ENCODE peak calls at places on chromosomes 7 and 10, in seven cellular contexts. One of them, this sample, is unnamed.

GRCh38 chr10:112732277-112732891 is 217.7 kb upstream of the TCF7L2 start:
- DNase-seq in RPMI7951: peak; percentile 74
- DNase-seq in frontal cortex: no peak
- DNase-seq in cerebellar nuclear complex: no peak
- DNase-seq in NCI-H1092 treated with DMSO at 0.1 percent for 48 hours: no peak
- DNase-seq in CD8-positive, alpha-beta memory T cell: no peak
- DNase-seq in uterus: no peak
- DNase-seq in this sample: no peak

GRCh38 chr10:132733926-132734325 is 52.0 kb downstream of the NKX6-2 start:
- DNase-seq in RPMI7951: no peak
- DNase-seq in frontal cortex: no peak
- DNase-seq in cerebellar nuclear complex: no peak
- DNase-seq in NCI-H1092 treated with DMSO at 0.1 percent for 48 hours: no peak
- DNase-seq in CD8-positive, alpha-beta memory T cell: no peak
- DNase-seq in uterus: no peak
- DNase-seq in this sample: no peak

GRCh38 chr10:25465582-25466372 is 291.0 kb downstream of the GPR158 start:
- DNase-seq in RPMI7951: peak; percentile 84
- DNase-seq in frontal cortex: no peak
- DNase-seq in cerebellar nuclear complex: no peak
- DNase-seq in NCI-H1092 treated with DMSO at 0.1 percent for 48 hours: no peak
- DNase-seq in CD8-positive, alpha-beta memory T cell: no peak
- DNase-seq in uterus: no peak
- DNase-seq in this sample: no peak

GRCh38 chr7:6286486-6286885 is 14.1 kb upstream of the CYTH3 start:
- DNase-seq in RPMI7951: peak; percentile 63
- DNase-seq in frontal cortex: no peak
- DNase-seq in cerebellar nuclear complex: no peak
- DNase-seq in NCI-H1092 treated with DMSO at 0.1 percent for 48 hours: no peak
- DNase-seq in CD8-positive, alpha-beta memory T cell: no peak
- DNase-seq in uterus: no peak
- DNase-seq in this sample: no peak

GRCh38 chr7:46864711-46865110 is 717.2 kb downstream of the TNS3 start:
- DNase-seq in RPMI7951: no peak
- DNase-seq in frontal cortex: no peak
- DNase-seq in cerebellar nuclear complex: no peak
- DNase-seq in NCI-H1092 treated with DMSO at 0.1 percent for 48 hours: no peak
- DNase-seq in CD8-positive, alpha-beta memory T cell: no peak
- DNase-seq in uterus: no peak
- DNase-seq in this sample: no peak

GRCh38 chr10:110425684-110426293 is 71.9 kb upstream of the DUSP5 start:
- DNase-seq in RPMI7951: peak; percentile 91
- DNase-seq in frontal cortex: no peak
- DNase-seq in cerebellar nuclear complex: no peak
- DNase-seq in NCI-H1092 treated with DMSO at 0.1 percent for 48 hours: no peak
- DNase-seq in CD8-positive, alpha-beta memory T cell: no peak
- DNase-seq in uterus: no peak
- DNase-seq in this sample: no peak

GRCh38 chr7:114418117-114418516 is 3.5 kb downstream of the FOXP2 start:
- DNase-seq in RPMI7951: no peak
- DNase-seq in frontal cortex: no peak
- DNase-seq in cerebellar nuclear complex: no peak
- DNase-seq in NCI-H1092 treated with DMSO at 0.1 percent for 48 hours: peak; percentile 15
- DNase-seq in CD8-positive, alpha-beta memory T cell: no peak
- DNase-seq in uterus: no peak
- DNase-seq in this sample: no peak

GRCh38 chr7:139446051-139446890 is 37.2 kb downstream of the KLRG2 start:
- DNase-seq in RPMI7951: no peak
- DNase-seq in frontal cortex: no peak
- DNase-seq in cerebellar nuclear complex: no peak
- DNase-seq in NCI-H1092 treated with DMSO at 0.1 percent for 48 hours: no peak
- DNase-seq in CD8-positive, alpha-beta memory T cell: no peak
- DNase-seq in uterus: no peak
- DNase-seq in this sample: no peak

GRCh38 chr10:12420530-12421117 is 71.3 kb downstream of the CAMK1D start:
- DNase-seq in RPMI7951: no peak
- DNase-seq in frontal cortex: no peak
- DNase-seq in cerebellar nuclear complex: no peak
- DNase-seq in NCI-H1092 treated with DMSO at 0.1 percent for 48 hours: no peak
- DNase-seq in CD8-positive, alpha-beta memory T cell: no peak
- DNase-seq in uterus: no peak
- DNase-seq in this sample: no peak

GRCh38 chr10:57657164-57657765 is 610.4 kb downstream of the IPMK start:
- DNase-seq in RPMI7951: peak; percentile 34
- DNase-seq in frontal cortex: no peak
- DNase-seq in cerebellar nuclear complex: no peak
- DNase-seq in NCI-H1092 treated with DMSO at 0.1 percent for 48 hours: peak; percentile 48
- DNase-seq in CD8-positive, alpha-beta memory T cell: no peak
- DNase-seq in uterus: peak; percentile 19
- DNase-seq in this sample: peak; percentile 75

GRCh38 chr10:62046522-62047239 is 145.2 kb downstream of the ARID5B start:
- DNase-seq in RPMI7951: peak; percentile 83
- DNase-seq in frontal cortex: no peak
- DNase-seq in cerebellar nuclear complex: no peak
- DNase-seq in NCI-H1092 treated with DMSO at 0.1 percent for 48 hours: no peak
- DNase-seq in CD8-positive, alpha-beta memory T cell: no peak
- DNase-seq in uterus: peak; percentile 63
- DNase-seq in this sample: no peak

GRCh38 chr10:86813101-86813500 is 56.7 kb downstream of the BMPR1A start:
- DNase-seq in RPMI7951: peak; percentile 14
- DNase-seq in frontal cortex: no peak
- DNase-seq in cerebellar nuclear complex: no peak
- DNase-seq in NCI-H1092 treated with DMSO at 0.1 percent for 48 hours: no peak
- DNase-seq in CD8-positive, alpha-beta memory T cell: no peak
- DNase-seq in uterus: no peak
- DNase-seq in this sample: no peak

GRCh38 chr7:47452715-47453092 is 129.2 kb downstream of the TNS3 start:
- DNase-seq in RPMI7951: no peak
- DNase-seq in frontal cortex: no peak
- DNase-seq in cerebellar nuclear complex: no peak
- DNase-seq in NCI-H1092 treated with DMSO at 0.1 percent for 48 hours: no peak
- DNase-seq in CD8-positive, alpha-beta memory T cell: no peak
- DNase-seq in uterus: no peak
- DNase-seq in this sample: no peak

GRCh38 chr10:98457762-98458161 is 11.0 kb upstream of the HPS1 start:
- DNase-seq in RPMI7951: no peak
- DNase-seq in frontal cortex: no peak
- DNase-seq in cerebellar nuclear complex: no peak
- DNase-seq in NCI-H1092 treated with DMSO at 0.1 percent for 48 hours: no peak
- DNase-seq in CD8-positive, alpha-beta memory T cell: no peak
- DNase-seq in uterus: no peak
- DNase-seq in this sample: no peak

GRCh38 chr7:131328387-131329175 is 905 bp downstream of the MKLN1 start:
- DNase-seq in RPMI7951: peak; percentile 53
- DNase-seq in frontal cortex: no peak
- DNase-seq in cerebellar nuclear complex: no peak
- DNase-seq in NCI-H1092 treated with DMSO at 0.1 percent for 48 hours: no peak
- DNase-seq in CD8-positive, alpha-beta memory T cell: no peak
- DNase-seq in uterus: no peak
- DNase-seq in this sample: no peak

GRCh38 chr10:42953684-42954674 is 122.9 kb upstream of the RET start:
- DNase-seq in RPMI7951: no peak
- DNase-seq in frontal cortex: no peak
- DNase-seq in cerebellar nuclear complex: no peak
- DNase-seq in NCI-H1092 treated with DMSO at 0.1 percent for 48 hours: no peak
- DNase-seq in CD8-positive, alpha-beta memory T cell: no peak
- DNase-seq in uterus: no peak
- DNase-seq in this sample: no peak

GRCh38 chr7:28572321-28573058 is 160.2 kb downstream of the CREB5 start:
- DNase-seq in RPMI7951: peak; percentile 7
- DNase-seq in frontal cortex: no peak
- DNase-seq in cerebellar nuclear complex: no peak
- DNase-seq in NCI-H1092 treated with DMSO at 0.1 percent for 48 hours: peak; percentile 98
- DNase-seq in CD8-positive, alpha-beta memory T cell: no peak
- DNase-seq in uterus: no peak
- DNase-seq in this sample: peak; percentile 52

GRCh38 chr7:132169730-132170129 is 406.5 kb downstream of the PLXNA4 start:
- DNase-seq in RPMI7951: peak; percentile 4
- DNase-seq in frontal cortex: no peak
- DNase-seq in cerebellar nuclear complex: no peak
- DNase-seq in NCI-H1092 treated with DMSO at 0.1 percent for 48 hours: no peak
- DNase-seq in CD8-positive, alpha-beta memory T cell: no peak
- DNase-seq in uterus: no peak
- DNase-seq in this sample: no peak

GRCh38 chr10:46028584-46029570 is 1.5 kb downstream of the NCOA4 start:
- DNase-seq in RPMI7951: peak; percentile 60
- DNase-seq in frontal cortex: no peak
- DNase-seq in cerebellar nuclear complex: no peak
- DNase-seq in NCI-H1092 treated with DMSO at 0.1 percent for 48 hours: peak; percentile 2
- DNase-seq in CD8-positive, alpha-beta memory T cell: peak; percentile 46
- DNase-seq in uterus: no peak
- DNase-seq in this sample: peak; percentile 58

GRCh38 chr10:83917519-83918506 is 221.5 kb upstream of the GHITM start:
- DNase-seq in RPMI7951: no peak
- DNase-seq in frontal cortex: no peak
- DNase-seq in cerebellar nuclear complex: no peak
- DNase-seq in NCI-H1092 treated with DMSO at 0.1 percent for 48 hours: peak; percentile 5
- DNase-seq in CD8-positive, alpha-beta memory T cell: no peak
- DNase-seq in uterus: no peak
- DNase-seq in this sample: no peak

GRCh38 chr7:47307311-47307710 is 274.6 kb downstream of the TNS3 start:
- DNase-seq in RPMI7951: no peak
- DNase-seq in frontal cortex: no peak
- DNase-seq in cerebellar nuclear complex: no peak
- DNase-seq in NCI-H1092 treated with DMSO at 0.1 percent for 48 hours: no peak
- DNase-seq in CD8-positive, alpha-beta memory T cell: no peak
- DNase-seq in uterus: no peak
- DNase-seq in this sample: no peak

GRCh38 chr7:93245525-93246432 is 13.6 kb downstream of the VPS50 start:
- DNase-seq in RPMI7951: peak; percentile 38
- DNase-seq in frontal cortex: no peak
- DNase-seq in cerebellar nuclear complex: no peak
- DNase-seq in NCI-H1092 treated with DMSO at 0.1 percent for 48 hours: peak; percentile 57
- DNase-seq in CD8-positive, alpha-beta memory T cell: peak; percentile 30
- DNase-seq in uterus: no peak
- DNase-seq in this sample: no peak

GRCh38 chr10:91164520-91165065 is 55.9 kb upstream of the PCGF5 start:
- DNase-seq in RPMI7951: no peak
- DNase-seq in frontal cortex: no peak
- DNase-seq in cerebellar nuclear complex: no peak
- DNase-seq in NCI-H1092 treated with DMSO at 0.1 percent for 48 hours: no peak
- DNase-seq in CD8-positive, alpha-beta memory T cell: peak; percentile 24
- DNase-seq in uterus: no peak
- DNase-seq in this sample: no peak

GRCh38 chr10:4590807-4591206 is 235.2 kb upstream of the AKR1E2 start:
- DNase-seq in RPMI7951: no peak
- DNase-seq in frontal cortex: no peak
- DNase-seq in cerebellar nuclear complex: no peak
- DNase-seq in NCI-H1092 treated with DMSO at 0.1 percent for 48 hours: no peak
- DNase-seq in CD8-positive, alpha-beta memory T cell: no peak
- DNase-seq in uterus: no peak
- DNase-seq in this sample: no peak

GRCh38 chr7:98354511-98355249 is 46.2 kb downstream of the BAIAP2L1 start:
- DNase-seq in RPMI7951: peak; percentile 99
- DNase-seq in frontal cortex: no peak
- DNase-seq in cerebellar nuclear complex: no peak
- DNase-seq in NCI-H1092 treated with DMSO at 0.1 percent for 48 hours: no peak
- DNase-seq in CD8-positive, alpha-beta memory T cell: no peak
- DNase-seq in uterus: no peak
- DNase-seq in this sample: peak; percentile 81

GRCh38 chr10:21159669-21160068 is 262.6 kb upstream of the NEBL start:
- DNase-seq in RPMI7951: no peak
- DNase-seq in frontal cortex: no peak
- DNase-seq in cerebellar nuclear complex: no peak
- DNase-seq in NCI-H1092 treated with DMSO at 0.1 percent for 48 hours: peak; percentile 75
- DNase-seq in CD8-positive, alpha-beta memory T cell: no peak
- DNase-seq in uterus: no peak
- DNase-seq in this sample: no peak

GRCh38 chr7:47991741-47992311 is 12.4 kb upstream of the HUS1 start:
- DNase-seq in RPMI7951: peak; percentile 88
- DNase-seq in frontal cortex: peak; percentile 35
- DNase-seq in cerebellar nuclear complex: no peak
- DNase-seq in NCI-H1092 treated with DMSO at 0.1 percent for 48 hours: peak; percentile 83
- DNase-seq in CD8-positive, alpha-beta memory T cell: peak; percentile 84
- DNase-seq in uterus: peak; percentile 80
- DNase-seq in this sample: peak; percentile 94

GRCh38 chr10:107971973-107972372 is 807.5 kb upstream of the SORCS1 start:
- DNase-seq in RPMI7951: peak; percentile 97
- DNase-seq in frontal cortex: no peak
- DNase-seq in cerebellar nuclear complex: no peak
- DNase-seq in NCI-H1092 treated with DMSO at 0.1 percent for 48 hours: no peak
- DNase-seq in CD8-positive, alpha-beta memory T cell: no peak
- DNase-seq in uterus: no peak
- DNase-seq in this sample: no peak

GRCh38 chr7:50159154-50159553 is 66.1 kb upstream of the ZPBP start:
- DNase-seq in RPMI7951: no peak
- DNase-seq in frontal cortex: no peak
- DNase-seq in cerebellar nuclear complex: no peak
- DNase-seq in NCI-H1092 treated with DMSO at 0.1 percent for 48 hours: no peak
- DNase-seq in CD8-positive, alpha-beta memory T cell: no peak
- DNase-seq in uterus: no peak
- DNase-seq in this sample: no peak

This sample was measured in Calu3.